ENCODE peak calls at places on chromosome 2, in five cellular contexts. L is GM20000; M is activated CD4-positive, alpha-beta T cell treated with anti-CD3 and anti-CD28 coated beads, Interleukin-2, amount 50 U/mL, for 48 hours; T is astrocyte of the spinal cord; V is stimulated activated CD8-positive, alpha-beta memory T cell treated with anti-CD3 and anti-CD28 coated beads, Interleukin-4, amount 100 ng/mL, for 24 hours. H is an unnamed sample.

GRCh38 chr2:19419211-19419880 is 60.9 kb upstream of the OSR1 start:
- DNase-seq in L (no peak), M (no peak), T (no peak), V (no peak), H (no peak)

GRCh38 chr2:86807462-86808275 is 17.0 kb upstream of the CD8A start:
- DNase-seq in L (peak; percentile 51), M (peak; percentile 43), T (peak; percentile 23), V (peak; percentile 66), H (peak; percentile 77)

GRCh38 chr2:2919574-2920365 is 457.8 kb downstream of the EIPR1 start:
- DNase-seq in L (no peak), M (no peak), T (no peak), V (no peak), H (no peak)

GRCh38 chr2:218166791-218167190 is at the start of gene CXCR1:
- DNase-seq in L (no peak), M (peak; percentile 8), T (no peak), V (peak; percentile 1), H (no peak)

GRCh38 chr2:240507060-240507777 is 50.6 kb downstream of the ANKMY1 start:
- DNase-seq in L (no peak), M (no peak), T (no peak), V (no peak), H (no peak)

GRCh38 chr2:241689306-241689705 is 2.7 kb upstream of the DTYMK start:
- DNase-seq in L (no peak), M (no peak), T (no peak), V (peak; percentile 27), H (peak; percentile 81)

GRCh38 chr2:172357442-172357841 is 69.9 kb upstream of the ITGA6 start:
- DNase-seq in L (no peak), M (no peak), T (no peak), V (no peak), H (no peak)

GRCh38 chr2:127080226-127080940 is 26.6 kb downstream of the BIN1 start:
- DNase-seq in L (no peak), M (no peak), T (no peak), V (peak; percentile 47), H (no peak)

H was measured in SJCRH30.